ENCODE peak calls at places on chromosomes 1 and 21, in five cellular contexts. N, A, R, Z and D are unnamed samples.

GRCh38 chr1:53277326-53277725 is 39.0 kb upstream of the MAGOH start:
- DNase-seq in N (no peak), A (no peak), R (no peak), Z (no peak), D (no peak)

GRCh38 chr1:198932351-198932991 is 293.6 kb downstream of the PTPRC start:
- DNase-seq in N (no peak), A (no peak), R (no peak), Z (no peak), D (no peak)

GRCh38 chr21:46661211-46661625 is 25.7 kb downstream of the PRMT2 start:
- DNase-seq in N (peak; percentile 55), A (peak; percentile 61), R (peak; percentile 85), Z (no peak), D (no peak)

GRCh38 chr1:167116174-167116573 is 22.3 kb downstream of the STYXL2 start:
- DNase-seq in N (no peak), A (no peak), R (no peak), Z (no peak), D (no peak)

GRCh38 chr1:76576876-76577817 is 290.1 kb upstream of the ST6GALNAC5 start:
- DNase-seq in N (no peak), A (no peak), R (no peak), Z (no peak), D (no peak)

GRCh38 chr1:25006770-25007169 is 76.7 kb upstream of the RUNX3 start:
- DNase-seq in N (peak; percentile 23), A (peak; percentile 33), R (no peak), Z (no peak), D (no peak)

GRCh38 chr1:196660912-196661311 is 9.1 kb downstream of the CFH start:
- DNase-seq in N (no peak), A (no peak), R (peak; percentile 41), Z (no peak), D (no peak)

GRCh38 chr1:221478050-221478949 is 263.6 kb downstream of the DUSP10 start:
- DNase-seq in N (peak; percentile 22), A (peak; percentile 30), R (peak; percentile 90), Z (no peak), D (peak; percentile 56)

GRCh38 chr1:230494026-230494425 is 67.9 kb upstream of the PGBD5 start:
- DNase-seq in N (no peak), A (no peak), R (no peak), Z (no peak), D (no peak)

GRCh38 chr1:26363549-26364448 is 8.8 kb downstream of the ZNF683 start:
- DNase-seq in N (peak; percentile 52), A (peak; percentile 80), R (peak; percentile 71), Z (no peak), D (peak; percentile 74)

GRCh38 chr1:25061596-25061995 is 131.5 kb upstream of the RUNX3 start:
- DNase-seq in N (no peak), A (no peak), R (no peak), Z (no peak), D (peak; percentile 17)

GRCh38 chr1:91527781-91528180 is 27.1 kb downstream of the CDC7 start:
- DNase-seq in N (no peak), A (no peak), R (peak; percentile 67), Z (no peak), D (no peak)

GRCh38 chr1:229101475-229101874 is 169.4 kb upstream of the RAB4A start:
- DNase-seq in N (no peak), A (no peak), R (no peak), Z (no peak), D (no peak)

GRCh38 chr1:47992720-47993119 is 4.5 kb downstream of the TRABD2B start:
- DNase-seq in N (no peak), A (peak; percentile 56), R (peak; percentile 88), Z (peak; percentile 93), D (no peak)

GRCh38 chr1:202016022-202016624 is 5.7 kb downstream of the ELF3 start:
- DNase-seq in N (no peak), A (no peak), R (no peak), Z (no peak), D (no peak)

GRCh38 chr21:32576011-32576410 is 9.3 kb downstream of the TCP10L start:
- DNase-seq in N (no peak), A (no peak), R (no peak), Z (no peak), D (no peak)

GRCh38 chr21:32580949-32581348 is 4.4 kb downstream of the TCP10L start:
- DNase-seq in N (no peak), A (no peak), R (no peak), Z (no peak), D (no peak)

GRCh38 chr21:32581732-32582131 is 3.6 kb downstream of the TCP10L start:
- DNase-seq in N (no peak), A (no peak), R (no peak), Z (peak; percentile 35), D (no peak)

GRCh38 chr21:32574946-32575925 is 10.1 kb downstream of the TCP10L start:
- DNase-seq in N (no peak), A (no peak), R (no peak), Z (no peak), D (no peak)

DNA sequence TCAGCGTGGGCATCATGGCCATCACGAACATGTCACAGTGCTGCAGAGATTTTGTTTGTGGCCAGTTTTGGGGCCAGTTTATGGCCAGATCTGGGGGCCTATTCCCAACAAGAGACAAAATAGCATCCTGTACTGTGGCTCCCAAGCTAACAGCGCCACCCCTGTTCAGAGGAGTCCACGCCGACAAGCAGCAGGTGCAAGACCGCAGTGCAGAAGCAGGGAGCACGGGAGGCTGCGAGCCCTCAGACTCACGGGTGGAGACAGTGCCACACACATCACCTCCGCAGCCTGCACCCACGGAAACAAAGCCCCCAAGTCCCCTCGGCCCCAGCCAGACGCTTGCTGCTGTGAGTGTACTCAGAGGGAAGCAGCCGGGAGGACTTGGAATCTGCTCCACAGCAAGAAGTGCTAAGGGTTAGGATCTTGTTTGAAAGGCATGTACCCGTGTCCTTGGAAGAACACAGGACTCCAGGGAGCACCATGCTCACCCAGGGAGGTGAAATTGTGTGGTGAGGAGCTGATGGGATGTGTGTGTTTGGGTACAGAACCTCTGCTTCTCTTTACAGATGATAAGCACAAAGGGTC is 7.1 kb downstream of the TCP10L start:
- DNase-seq in N (no peak), A (no peak), R (peak; percentile 6), Z (no peak), D (no peak)
- TF ChIP-seq CTCF in N (no peak), A (no peak), R (peak; percentile 29), Z (no peak), D (no peak)

GRCh38 chr1:63004868-63005267 is 220.9 kb downstream of the ATG4C start:
- DNase-seq in N (no peak), A (no peak), R (peak; percentile 20), Z (no peak), D (no peak)
- TF ChIP-seq CTCF in N (no peak), A (no peak), R (peak; percentile 37), Z (no peak), D (no peak)

DNA sequence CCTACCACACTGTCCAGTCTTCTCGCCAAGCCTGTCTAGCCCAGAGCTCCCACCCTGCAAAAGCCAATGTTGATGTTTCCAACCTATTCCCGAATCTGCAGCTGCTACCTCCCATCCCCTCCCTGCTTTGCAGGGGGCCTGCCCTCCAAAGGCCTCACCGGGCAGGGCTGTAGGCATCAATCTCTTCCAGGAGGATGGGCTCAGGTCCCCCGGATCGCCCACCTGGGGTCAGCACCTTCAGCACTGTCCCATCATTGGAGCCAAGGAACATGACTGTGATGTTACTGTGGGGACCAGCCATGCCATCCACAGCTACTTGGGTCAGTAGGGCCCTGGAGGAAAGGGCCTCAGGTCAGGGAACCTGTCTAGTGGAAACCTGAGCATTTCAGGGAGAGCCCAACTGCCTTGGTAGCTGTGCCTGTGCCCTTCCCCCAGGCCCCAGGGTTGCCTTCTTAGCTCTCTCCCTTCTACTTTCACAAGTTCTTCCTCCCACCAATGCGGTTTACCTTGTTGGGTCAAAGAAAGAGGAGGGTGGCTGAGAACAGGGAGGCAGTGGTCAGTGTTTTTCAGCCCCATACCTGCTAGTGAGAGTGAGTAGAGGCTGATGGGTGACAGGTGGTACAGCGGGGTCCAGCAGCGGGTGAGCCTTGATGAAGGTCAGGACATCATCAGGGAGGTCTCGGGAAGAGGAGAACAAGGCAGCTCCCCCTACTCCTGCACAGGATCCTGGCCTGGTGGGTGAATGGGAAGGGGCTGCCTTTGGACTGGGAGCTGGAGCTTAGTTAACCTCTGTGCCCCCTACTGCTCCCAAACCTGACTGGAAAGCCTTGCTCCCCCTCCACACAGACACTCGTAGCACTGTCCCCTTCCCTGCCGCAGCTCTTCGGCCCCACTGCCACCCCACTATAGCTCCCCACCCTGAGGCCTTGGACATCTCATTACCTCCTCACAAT is 10.7 kb downstream of the SEMA6C start:
- DNase-seq in N (no peak), A (no peak), R (no peak), Z (no peak), D (no peak)
- TF ChIP-seq CTCF in N (no peak), A (no peak), R (no peak), Z (no peak), D (no peak)

DNA sequence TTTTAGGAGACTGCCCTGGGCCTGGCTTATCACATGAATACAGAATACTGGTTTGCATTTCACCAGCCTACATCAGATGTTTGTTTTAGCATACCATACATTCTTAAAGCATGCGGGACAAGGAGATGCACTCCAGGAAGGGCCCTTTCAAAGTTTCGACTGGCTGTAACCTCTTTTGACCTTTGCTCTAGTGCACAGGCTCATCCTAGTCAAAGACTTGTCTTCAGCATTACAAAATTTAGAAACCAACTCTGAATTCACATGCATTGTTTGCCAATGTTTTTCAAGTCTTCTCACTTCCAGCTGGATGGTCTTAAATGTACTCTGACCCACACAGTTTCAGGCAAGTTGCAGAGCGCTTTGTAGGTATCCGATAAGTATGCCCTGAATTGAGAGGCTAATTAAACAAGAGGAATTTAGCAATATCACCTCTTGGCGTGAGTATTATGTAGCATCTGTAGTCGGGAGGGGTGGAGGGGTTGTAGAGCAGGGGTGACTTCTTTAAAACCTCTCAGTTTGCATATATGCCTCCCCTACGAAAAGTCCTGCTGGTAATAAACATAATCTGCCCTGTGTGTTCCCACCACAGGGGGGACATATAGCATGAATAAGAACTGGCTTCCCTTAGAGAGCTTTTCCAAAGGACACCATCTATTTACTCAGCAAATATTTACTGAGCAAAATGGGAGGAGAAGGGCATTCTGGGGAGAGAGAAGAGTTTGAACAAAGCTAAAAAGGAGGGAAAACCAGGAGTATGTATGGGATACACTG is 24.4 kb upstream of the AHCYL1 start:
- DNase-seq in N (no peak), A (no peak), R (peak; percentile 79), Z (no peak), D (no peak)
- TF ChIP-seq CTCF in N (no peak), A (no peak), R (peak; percentile 22), Z (no peak), D (no peak)

GRCh38 chr1:153571706-153572105 is 6.1 kb upstream of the S100A2 start:
- DNase-seq in N (no peak), A (no peak), R (no peak), Z (no peak), D (no peak)
- TF ChIP-seq CTCF in N (no peak), A (no peak), R (no peak), Z (no peak), D (no peak)

DNA sequence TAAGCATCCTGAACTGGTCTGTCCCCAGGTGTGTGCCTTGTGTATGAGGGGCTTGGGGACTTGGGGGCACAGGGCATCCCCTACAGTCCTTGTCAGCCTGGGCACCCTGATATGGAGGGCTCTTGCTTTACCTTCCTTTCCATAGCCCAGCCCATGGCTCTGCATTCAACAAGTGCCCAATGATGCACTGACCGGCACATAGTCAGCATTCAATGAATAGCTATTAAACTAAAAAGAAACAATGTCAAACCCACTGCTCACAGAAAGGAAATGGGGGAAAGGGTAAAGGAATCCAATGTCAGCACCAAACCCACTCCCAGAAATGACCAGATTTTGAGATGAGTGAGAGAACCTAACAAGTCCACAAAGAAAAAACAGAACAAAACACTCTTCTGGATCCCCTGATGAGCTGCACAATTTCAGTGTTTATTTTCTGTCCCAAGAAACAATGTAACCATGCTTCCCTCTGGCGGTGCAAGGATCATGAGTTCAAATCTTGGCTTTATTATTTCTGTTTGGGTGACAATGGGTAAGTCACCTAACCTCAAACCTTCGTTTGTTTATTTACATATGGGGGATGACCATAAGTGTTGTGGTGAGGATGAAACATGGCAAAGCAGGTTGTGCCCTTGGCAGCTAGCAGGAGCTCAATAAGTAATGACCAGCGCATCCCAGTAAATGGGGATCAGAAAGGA is 22.0 kb downstream of the SYT6 start:
- DNase-seq in N (no peak), A (no peak), R (peak; percentile 15), Z (no peak), D (no peak)
- TF ChIP-seq CTCF in N (no peak), A (no peak), R (no peak), Z (no peak), D (no peak)